ENCODE peak calls at places on chromosomes 7 and 10, in five cellular contexts. R is HL-60, J is HCT116, L is AG10803, H is GM06990. Y is an unnamed sample.

GRCh38 chr7:117323877-117324699 is 1.2 kb upstream of the WNT2 start:
- DNase-seq in H (peak; percentile 23), R (no peak), J (no peak), L (peak; percentile 64), Y (no peak)

GRCh38 chr7:22346383-22347107 is 10.4 kb downstream of the RAPGEF5 start:
- DNase-seq in J (no peak), H (no peak), L (no peak), R (no peak), Y (no peak)

GRCh38 chr7:153550173-153550572 is 502.0 kb upstream of the DPP6 start:
- DNase-seq in L (no peak), R (no peak), H (no peak), J (no peak), Y (no peak)

GRCh38 chr10:79562135-79562756 is 2.0 kb upstream of the SFTPA2 start:
- DNase-seq in R (peak; percentile 76), L (peak; percentile 58), J (peak; percentile 34), H (peak; percentile 29), Y (no peak)

GRCh38 chr7:11343818-11344413 is 370.2 kb downstream of the PHF14 start:
- DNase-seq in R (peak; percentile 9), J (peak; percentile 22), L (peak; percentile 43), H (no peak), Y (no peak)

GRCh38 chr7:97872025-97872669 is at the start of gene ASNS:
- DNase-seq in L (peak; percentile 92), R (peak; percentile 96), H (peak; percentile 95), J (peak; percentile 90), Y (peak; percentile 97)

GRCh38 chr10:133274751-133275682 is 1.7 kb downstream of the ADAM8 start:
- DNase-seq in H (peak; percentile 83), R (peak; percentile 89), J (no peak), L (no peak), Y (no peak)

GRCh38 chr7:30150711-30151110 is 15.9 kb downstream of the MTURN start:
- DNase-seq in R (no peak), J (no peak), H (no peak), L (no peak), Y (no peak)

GRCh38 chr10:60101821-60102220 is 195.5 kb upstream of the CCDC6 start:
- DNase-seq in H (no peak), R (no peak), J (no peak), L (no peak), Y (no peak)

GRCh38 chr7:155237297-155237696 is 60.4 kb upstream of the INSIG1 start:
- DNase-seq in R (no peak), L (no peak), H (no peak), J (no peak), Y (no peak)

GRCh38 chr7:97025130-97025499 is 484 bp upstream of the DLX5 start:
- DNase-seq in H (no peak), R (no peak), L (no peak), J (no peak), Y (no peak)

GRCh38 chr7:159105066-159105780 is 39.4 kb downstream of the VIPR2 start:
- DNase-seq in L (no peak), J (no peak), H (no peak), R (no peak), Y (peak; percentile 74)

GRCh38 chr10:117549100-117549499 is 6.6 kb downstream of the EMX2 start:
- DNase-seq in H (no peak), R (no peak), L (peak; percentile 60), J (no peak), Y (no peak)
- TF ChIP-seq CTCF in H (no peak), R (no peak), L (no peak), J (no peak), Y (no peak)

GRCh38 chr7:130938661-130939060 is 204.7 kb upstream of the KLF14 start:
- DNase-seq in L (peak; percentile 66), R (no peak), J (no peak), H (no peak), Y (no peak)

GRCh38 chr7:130940907-130941306 is 206.9 kb upstream of the KLF14 start:
- DNase-seq in H (no peak), J (no peak), L (no peak), R (no peak), Y (no peak)

GRCh38 chr7:130937830-130938229 is 203.8 kb upstream of the KLF14 start:
- DNase-seq in J (no peak), L (no peak), R (no peak), H (no peak), Y (no peak)

GRCh38 chr7:130940326-130940725 is 206.3 kb upstream of the KLF14 start:
- DNase-seq in J (no peak), R (no peak), L (no peak), H (no peak), Y (no peak)

DNA sequence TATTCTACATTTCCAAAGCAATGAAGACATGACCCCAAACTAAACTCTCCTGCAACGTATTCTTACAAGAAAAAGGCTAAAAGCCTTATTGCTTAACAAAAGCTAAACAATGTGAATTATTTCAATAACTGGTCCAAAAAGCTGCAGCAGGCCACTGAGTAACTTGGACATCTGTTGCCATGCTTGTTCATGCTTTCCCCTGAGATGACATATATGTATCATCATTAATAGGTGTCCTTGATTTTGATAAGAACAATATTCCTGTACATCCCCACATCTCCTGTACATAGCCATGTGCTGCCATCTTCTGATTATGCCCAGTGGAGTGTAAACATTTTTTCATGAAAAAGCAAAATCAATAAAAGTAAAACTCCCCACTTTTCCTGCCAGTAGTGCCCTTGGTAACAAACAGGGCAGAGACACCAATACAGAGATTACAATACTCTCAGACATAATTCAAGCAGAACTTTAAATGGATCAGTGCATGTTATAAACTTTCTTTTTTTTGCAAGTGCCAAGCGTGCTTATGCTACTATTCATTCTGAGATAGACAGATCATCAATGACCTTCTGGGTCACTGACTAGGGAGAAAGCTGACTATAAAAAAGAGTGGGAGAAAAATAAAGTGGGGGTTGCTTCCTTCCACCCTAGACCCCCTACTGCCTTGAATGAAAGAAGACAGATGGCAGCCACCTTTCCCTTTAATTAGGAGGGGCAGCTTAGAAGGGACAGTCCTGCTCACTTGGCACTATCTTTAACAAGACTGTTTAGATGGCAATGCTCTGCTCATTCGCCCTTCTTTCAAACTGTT is 205.5 kb upstream of the KLF14 start:
- DNase-seq in R (no peak), J (no peak), L (peak; percentile 69), H (no peak), Y (no peak)
- TF ChIP-seq CTCF in R (no peak), J (no peak), L (no peak), H (no peak), Y (peak; percentile 40)

DNA sequence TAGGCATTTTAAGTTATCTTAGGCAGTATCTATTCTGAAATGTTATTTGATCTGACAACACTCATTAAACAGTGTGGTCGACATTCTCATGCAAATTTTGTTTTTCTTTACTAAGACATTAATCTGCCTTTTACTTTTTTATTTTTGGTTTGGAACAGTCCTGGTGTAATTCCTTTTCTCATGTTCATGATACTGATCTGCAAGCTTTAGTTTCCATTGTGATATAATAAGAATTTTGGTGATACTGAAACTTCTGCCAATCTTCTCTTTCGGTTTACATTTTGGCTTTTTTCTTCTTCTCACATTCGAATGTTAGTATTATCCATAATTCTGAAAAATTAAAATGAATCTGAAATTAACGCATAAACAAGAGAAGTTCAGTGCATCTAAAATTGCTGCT is 281.9 kb upstream of the MTPN start:
- DNase-seq in H (no peak), L (no peak), R (no peak), J (no peak), Y (no peak)
- TF ChIP-seq CTCF in H (no peak), L (no peak), R (no peak), J (no peak), Y (no peak)

GRCh38 chr7:36682102-36682501 is 42.2 kb downstream of the AOAH start:
- DNase-seq in L (no peak), R (no peak), J (no peak), H (no peak), Y (no peak)
- TF ChIP-seq CTCF in L (no peak), R (no peak), J (no peak), H (no peak), Y (peak; percentile 8)

Y was measured in chondrocyte.